ENCODE peak calls at places on chromosomes 16 and 17, in ten cellular contexts. F is 8988T; B is effector CD4-positive, alpha-beta T cell; T is AG09319; Z is ecto neural progenitor cell; O is astrocyte of the cerebellum; C is stimulated activated naive CD8-positive, alpha-beta T cell treated with anti-CD3 and anti-CD28 coated beads, Interleukin-15, amount 100 ng/mL, for 72 hours; N is activated T-helper 9 cell treated with anti-CD3 and anti-CD28 coated beads, Interleukin-2, amount 50 U/mL, for 16 hours; H is cardiac fibroblast; E is T-cell. S is an unnamed sample.

GRCh38 chr17:77701996-77702395 is 256.5 kb upstream of the TNRC6C start:
- DNase-seq in H (no peak), Z (peak), F (no peak), T (no peak), C (peak), E (no peak), O (no peak), B (no peak), N (no peak), S (no peak)

GRCh38 chr17:80032614-80033171 is 3.0 kb downstream of the TBC1D16 start:
- DNase-seq in H (no peak), T (no peak), Z (no peak), O (no peak), B (no peak), E (no peak), C (no peak), N (no peak), F (no peak), S (no peak)

GRCh38 chr16:59540621-59541020 is 806.5 kb upstream of the GOT2 start:
- DNase-seq in Z (no peak), C (no peak), N (no peak), E (no peak), F (no peak), O (no peak), B (no peak), H (no peak), T (no peak), S (no peak)

GRCh38 chr16:28264656-28265055 is 27.7 kb upstream of the SBK1 start:
- DNase-seq in E (no peak), N (no peak), O (no peak), C (no peak), F (no peak), T (no peak), H (peak), B (no peak), Z (no peak), S (no peak)

GRCh38 chr17:6045621-6046357 is 24.4 kb upstream of the WSCD1 start:
- DNase-seq in F (no peak), O (no peak), T (no peak), N (no peak), H (no peak), B (no peak), Z (no peak), C (no peak), E (no peak), S (no peak)

GRCh38 chr16:71526111-71526998 is at the start of gene CHST4:
- DNase-seq in N (no peak), F (peak), O (peak), H (peak), E (no peak), T (peak), C (no peak), Z (peak), B (no peak), S (peak)

GRCh38 chr17:19769946-19770652 is 22.0 kb upstream of the ALDH3A1 start:
- DNase-seq in E (no peak), B (no peak), C (no peak), T (peak), O (no peak), Z (no peak), H (peak), N (no peak), F (no peak), S (peak)

GRCh38 chr16:48462146-48462740 is 77.0 kb upstream of the SIAH1 start:
- DNase-seq in E (no peak), B (no peak), O (no peak), Z (no peak), C (no peak), H (peak), N (no peak), F (no peak), T (no peak), S (no peak)

GRCh38 chr16:68889508-68890150 is 46.3 kb downstream of the TANGO6 start:
- DNase-seq in O (no peak), F (no peak), N (no peak), B (no peak), E (no peak), H (no peak), T (no peak), C (no peak), Z (no peak), S (no peak)

GRCh38 chr16:56608876-56609462 is 585 bp downstream of the MT2A start:
- DNase-seq in C (peak), H (peak), B (no peak), T (no peak), E (no peak), O (no peak), N (no peak), F (no peak), Z (no peak), S (no peak)

GRCh38 chr17:4045477-4045876 is 81.2 kb upstream of the ATP2A3 start:
- DNase-seq in N (no peak), Z (no peak), F (no peak), E (no peak), B (no peak), T (no peak), H (no peak), O (no peak), C (no peak), S (no peak)

GRCh38 chr17:16927641-16928321 is 44.1 kb downstream of the TNFRSF13B start:
- DNase-seq in F (no peak), C (no peak), E (no peak), N (no peak), O (no peak), Z (no peak), H (no peak), T (no peak), B (no peak), S (no peak)

GRCh38 chr17:80924807-80925610 is 66.6 kb upstream of the CHMP6 start:
- DNase-seq in T (no peak), O (no peak), H (no peak), N (no peak), E (no peak), B (no peak), C (no peak), Z (no peak), F (no peak), S (no peak)

S was measured in AG04450.